ENCODE peak calls at places on chromosomes 2 and 18, in eight cellular contexts. T is GM12865, G is GM23338, A is progenitor cell of endocrine pancreas, X is heart left ventricle, P is lower lobe of right lung, Y is fibroblast of the aortic adventitia, B is fibroblast of villous mesenchyme. C is an unnamed sample.

GRCh38 chr2:237962432-237963084 is 4.3 kb upstream of the UBE2F start:
- DNase-seq in T (no peak), G (no peak), A (no peak), X (no peak), P (no peak), Y (no peak), B (no peak), C (no peak)

GRCh38 chr2:60359569-60359968 is 193.9 kb downstream of the BCL11A start:
- DNase-seq in T (no peak), G (no peak), A (no peak), X (no peak), P (no peak), Y (no peak), B (no peak), C (no peak)

GRCh38 chr2:119234021-119235019 is 10.7 kb downstream of the STEAP3 start:
- DNase-seq in T (peak), G (peak), A (peak), X (no peak), P (no peak), Y (peak), B (peak), C (no peak)

GRCh38 chr2:215577356-215577755 is 141.5 kb upstream of the FN1 start:
- DNase-seq in T (no peak), G (no peak), A (no peak), X (no peak), P (no peak), Y (no peak), B (no peak), C (no peak)

GRCh38 chr2:173866858-173867620 is 98.1 kb downstream of the SP3 start:
- DNase-seq in T (no peak), G (no peak), A (no peak), X (peak), P (no peak), Y (no peak), B (no peak), C (no peak)

GRCh38 chr2:121830809-121831208 is 75.4 kb downstream of the TSN start:
- DNase-seq in T (no peak), G (no peak), A (no peak), X (no peak), P (no peak), Y (no peak), B (no peak), C (no peak)

GRCh38 chr18:8359076-8359475 is 250.2 kb upstream of the RAB12 start:
- DNase-seq in T (no peak), G (peak), A (no peak), X (no peak), P (no peak), Y (no peak), B (no peak), C (no peak)

GRCh38 chr2:120344991-120345975 is 653 bp upstream of the INHBB start:
- DNase-seq in T (peak), G (peak), A (no peak), X (no peak), P (no peak), Y (no peak), B (no peak), C (no peak)

GRCh38 chr2:203061346-203061745 is 46.7 kb downstream of the NBEAL1 start:
- DNase-seq in T (no peak), G (peak), A (no peak), X (no peak), P (no peak), Y (peak), B (peak), C (no peak)

GRCh38 chr2:10123281-10123680 is 742 bp downstream of the RRM2 start:
- DNase-seq in T (no peak), G (no peak), A (no peak), X (no peak), P (no peak), Y (no peak), B (no peak), C (no peak)

GRCh38 chr2:112183327-112184025 is 45.3 kb downstream of the FBLN7 start:
- DNase-seq in T (no peak), G (no peak), A (no peak), X (no peak), P (no peak), Y (no peak), B (no peak), C (no peak)

GRCh38 chr2:29450823-29451222 is 335.6 kb downstream of the CLIP4 start:
- DNase-seq in T (no peak), G (no peak), A (no peak), X (no peak), P (no peak), Y (no peak), B (no peak), C (no peak)

GRCh38 chr2:120436460-120436739 is 90.5 kb downstream of the INHBB start:
- DNase-seq in T (no peak), G (no peak), A (no peak), X (no peak), P (no peak), Y (no peak), B (no peak), C (peak)

GRCh38 chr2:108956375-108956774 is 32.6 kb downstream of the EDAR start:
- DNase-seq in T (no peak), G (no peak), A (no peak), X (no peak), P (no peak), Y (no peak), B (no peak), C (no peak)

GRCh38 chr2:36456227-36456788 is 100.7 kb downstream of the CRIM1 start:
- DNase-seq in T (no peak), G (no peak), A (no peak), X (peak), P (peak), Y (peak), B (peak), C (no peak)

GRCh38 chr2:45315881-45316280 is 295.2 kb downstream of the SRBD1 start:
- DNase-seq in T (no peak), G (no peak), A (no peak), X (no peak), P (no peak), Y (peak), B (peak), C (no peak)

GRCh38 chr18:74382481-74382880 is 66.8 kb downstream of the C18orf63 start:
- DNase-seq in T (no peak), G (no peak), A (no peak), X (no peak), P (no peak), Y (no peak), B (no peak), C (no peak)

GRCh38 chr18:35506024-35506712 is 8.4 kb upstream of the INO80C start:
- DNase-seq in T (no peak), G (no peak), A (no peak), X (no peak), P (no peak), Y (peak), B (peak), C (no peak)

GRCh38 chr2:167052825-167053224 is 164.5 kb downstream of the XIRP2 start:
- DNase-seq in T (no peak), G (no peak), A (no peak), X (no peak), P (no peak), Y (peak), B (peak), C (no peak)

GRCh38 chr2:220396287-220396686 is 768.9 kb downstream of the SLC4A3 start:
- DNase-seq in T (no peak), G (no peak), A (no peak), X (peak), P (no peak), Y (peak), B (peak), C (no peak)

GRCh38 chr2:44296653-44297052 is 21.4 kb downstream of the SLC3A1 start:
- DNase-seq in T (no peak), G (no peak), A (no peak), X (no peak), P (no peak), Y (no peak), B (no peak), C (no peak)

GRCh38 chr2:233766416-233766815 is 6.3 kb downstream of the UGT1A1 start:
- DNase-seq in T (no peak), G (no peak), A (no peak), X (no peak), P (no peak), Y (no peak), B (no peak), C (no peak)

GRCh38 chr2:16326736-16327300 is 338.8 kb downstream of the CYRIA start:
- DNase-seq in T (no peak), G (no peak), A (no peak), X (no peak), P (no peak), Y (no peak), B (no peak), C (no peak)

GRCh38 chr2:135913726-135914365 is 37.6 kb upstream of the MCM6 start:
- DNase-seq in T (peak), G (peak), A (no peak), X (peak), P (no peak), Y (peak), B (peak), C (no peak)

GRCh38 chr2:129727286-129727685 is 252.2 kb upstream of the RAB6C start:
- DNase-seq in T (no peak), G (no peak), A (no peak), X (no peak), P (no peak), Y (no peak), B (no peak), C (no peak)

GRCh38 chr2:241065355-241065803 is 36.7 kb downstream of the MTERF4 start:
- DNase-seq in T (no peak), G (peak), A (no peak), X (no peak), P (no peak), Y (no peak), B (no peak), C (no peak)

GRCh38 chr2:217872319-217872718 is 130.5 kb downstream of the TNS1 start:
- DNase-seq in T (no peak), G (no peak), A (no peak), X (no peak), P (no peak), Y (no peak), B (no peak), C (no peak)
- TF ChIP-seq CTCF in T (no peak), G (no peak), A (no peak), X (peak), P (peak), Y (peak), B (peak), C (no peak)

DNA sequence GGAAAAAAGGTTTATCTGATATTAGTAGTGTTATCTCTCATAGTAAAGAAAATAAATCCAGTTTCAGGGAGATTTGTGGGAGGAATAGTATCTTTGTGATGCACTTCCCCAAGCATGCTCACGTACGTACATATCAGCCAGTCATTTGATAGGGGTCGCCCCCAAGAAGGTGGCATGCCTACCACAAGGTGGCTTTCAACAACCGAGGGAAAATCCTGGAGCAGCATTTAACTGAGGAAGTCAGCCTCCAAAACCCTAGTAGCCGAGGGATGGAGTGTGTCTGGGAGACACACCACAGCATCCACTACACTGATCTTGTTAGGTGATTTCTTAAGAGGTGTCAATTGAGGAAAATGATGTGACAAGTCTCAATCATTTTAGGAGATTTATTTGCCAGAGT is 623.9 kb downstream of the NYAP2 start:
- DNase-seq in T (no peak), G (peak), A (no peak), X (no peak), P (no peak), Y (no peak), B (no peak), C (no peak)
- TF ChIP-seq CTCF in T (no peak), G (peak), A (peak), X (no peak), P (no peak), Y (no peak), B (no peak), C (no peak)

GRCh38 chr2:19313553-19313952 is 44.9 kb downstream of the OSR1 start:
- DNase-seq in T (no peak), G (no peak), A (no peak), X (no peak), P (no peak), Y (no peak), B (no peak), C (no peak)

GRCh38 chr2:19312949-19313348 is 45.5 kb downstream of the OSR1 start:
- DNase-seq in T (peak), G (peak), A (no peak), X (no peak), P (no peak), Y (peak), B (peak), C (no peak)
- TF ChIP-seq CTCF in T (peak), G (peak), A (peak), X (no peak), P (peak), Y (peak), B (peak), C (no peak)

DNA sequence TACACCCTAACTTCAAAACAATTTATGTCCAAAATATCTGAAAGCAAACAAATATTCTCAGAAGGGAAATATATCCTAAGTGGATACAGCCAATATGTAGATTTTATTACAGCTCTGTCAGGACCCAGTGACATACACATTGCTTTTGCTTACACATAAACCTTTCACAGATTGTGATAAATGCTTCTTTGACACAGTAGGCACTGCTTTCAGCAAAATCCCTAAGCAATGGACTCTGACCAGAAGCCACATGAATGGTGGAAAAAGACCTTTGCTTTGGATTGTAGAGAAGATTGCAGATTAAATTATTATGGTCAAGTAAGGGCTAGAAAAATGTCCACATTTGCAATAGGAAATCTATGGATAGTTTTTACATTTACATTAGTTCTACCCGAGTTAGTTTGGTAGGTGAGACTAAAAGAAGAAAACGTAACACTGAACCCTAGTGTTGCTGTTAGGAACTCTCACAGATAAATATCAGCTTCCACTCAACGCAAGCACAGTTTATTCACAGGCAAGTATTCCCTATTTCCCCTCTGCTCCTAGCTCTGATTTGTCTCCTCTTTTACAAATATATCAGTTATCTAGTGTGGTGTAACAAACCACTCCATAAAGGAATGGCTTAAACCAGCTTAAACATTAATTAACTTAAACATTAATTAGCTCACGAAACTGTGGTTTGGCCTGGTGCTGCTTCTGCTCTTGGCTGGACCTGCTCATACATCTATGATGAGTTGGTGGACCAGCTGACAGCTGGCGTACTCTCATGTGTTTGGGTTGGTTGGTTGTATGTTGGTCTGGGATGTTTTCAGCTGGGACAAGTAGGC is 23.6 kb upstream of the SERPINE2 start:
- DNase-seq in T (no peak), G (peak), A (no peak), X (no peak), P (no peak), Y (no peak), B (no peak), C (no peak)
- TF ChIP-seq CTCF in T (no peak), G (peak), A (no peak), X (no peak), P (no peak), Y (no peak), B (peak), C (no peak)

DNA sequence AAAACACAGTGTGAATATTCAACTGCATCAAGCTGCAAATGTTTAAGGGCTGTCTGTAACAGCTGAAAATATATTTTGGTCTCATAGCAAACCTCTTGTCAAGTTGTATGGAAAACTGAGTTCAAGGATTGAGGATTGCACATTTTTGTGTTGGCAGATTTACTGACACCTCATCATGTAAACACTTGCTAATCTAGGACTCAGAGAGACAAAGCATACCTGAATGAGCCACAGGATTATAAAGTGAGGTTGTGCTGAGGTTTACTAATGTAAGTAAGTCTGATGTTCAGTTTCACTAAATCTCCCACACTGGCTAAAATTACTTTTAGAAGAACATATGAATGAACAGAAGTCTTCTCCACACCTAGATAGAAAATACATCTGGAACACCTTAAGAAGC is 1993.1 kb upstream of the CELF4 start:
- DNase-seq in T (no peak), G (no peak), A (no peak), X (no peak), P (no peak), Y (no peak), B (no peak), C (no peak)
- TF ChIP-seq CTCF in T (no peak), G (no peak), A (no peak), X (no peak), P (no peak), Y (no peak), B (no peak), C (no peak)

GRCh38 chr18:23824235-23824634 is 135.0 kb downstream of the LAMA3 start:
- DNase-seq in T (no peak), G (no peak), A (no peak), X (no peak), P (no peak), Y (no peak), B (no peak), C (no peak)
- TF ChIP-seq CTCF in T (peak), G (peak), A (no peak), X (no peak), P (no peak), Y (no peak), B (peak), C (no peak)